ENCODE peak calls at places on chromosomes 7 and 10, in ten cellular contexts. I is breast epithelium; J is CD8-positive, alpha-beta memory T cell; N is coronary artery; U is OCI-LY7; L is HCT116; K is psoas muscle; F is epithelial cell of prostate; P is tibial artery; Z is H9. B is an unnamed sample.

GRCh38 chr7:156155988-156156733 is 343.9 kb upstream of the SHH start:
- DNase-seq in I (no peak), J (no peak), N (no peak), U (no peak), L (no peak), K (no peak), F (no peak), P (no peak), Z (no peak), B (no peak)

GRCh38 chr10:92990615-92991014 is 70.0 kb upstream of the CYP26C1 start:
- DNase-seq in I (no peak), J (no peak), N (no peak), U (no peak), L (no peak), K (no peak), F (no peak), P (no peak), Z (no peak), B (no peak)

GRCh38 chr10:69895759-69896158 is 94.1 kb downstream of the COL13A1 start:
- DNase-seq in I (no peak), J (no peak), N (no peak), U (no peak), L (no peak), K (no peak), F (no peak), P (peak), Z (no peak), B (no peak)

GRCh38 chr7:64509583-64509982 is 53.3 kb downstream of the ZNF680 start:
- DNase-seq in I (no peak), J (no peak), N (no peak), U (no peak), L (no peak), K (no peak), F (no peak), P (no peak), Z (no peak), B (no peak)

GRCh38 chr10:13062813-13063212 is 37.1 kb upstream of the OPTN start:
- DNase-seq in I (no peak), J (no peak), N (no peak), U (no peak), L (no peak), K (no peak), F (no peak), P (no peak), Z (no peak), B (no peak)

GRCh38 chr7:35252584-35252983 is 1.3 kb downstream of the TBX20 start:
- DNase-seq in I (no peak), J (no peak), N (no peak), U (no peak), L (no peak), K (no peak), F (no peak), P (no peak), Z (no peak), B (no peak)

GRCh38 chr10:70562036-70562710 is 40.4 kb downstream of the PRF1 start:
- DNase-seq in I (no peak), J (no peak), N (no peak), U (no peak), L (no peak), K (peak), F (no peak), P (peak), Z (no peak), B (no peak)

GRCh38 chr7:159023216-159023615 is 121.5 kb downstream of the VIPR2 start:
- DNase-seq in I (peak), J (no peak), N (peak), U (no peak), L (no peak), K (peak), F (no peak), P (peak), Z (peak), B (no peak)

GRCh38 chr10:114856544-114857287 is 35.1 kb downstream of the FHIP2A start:
- DNase-seq in I (no peak), J (no peak), N (no peak), U (no peak), L (no peak), K (no peak), F (no peak), P (no peak), Z (no peak), B (no peak)

GRCh38 chr7:128350708-128351295 is 7.1 kb upstream of the RBM28 start:
- DNase-seq in I (no peak), J (no peak), N (no peak), U (no peak), L (no peak), K (no peak), F (no peak), P (no peak), Z (no peak), B (no peak)

GRCh38 chr10:1513221-1513620 is 224.1 kb downstream of the ADARB2 start:
- DNase-seq in I (no peak), J (no peak), N (peak), U (no peak), L (no peak), K (no peak), F (no peak), P (no peak), Z (no peak), B (no peak)

GRCh38 chr7:155212301-155213015 is 85.2 kb upstream of the INSIG1 start:
- DNase-seq in I (peak), J (no peak), N (no peak), U (no peak), L (no peak), K (no peak), F (no peak), P (peak), Z (no peak), B (no peak)

GRCh38 chr7:55325371-55325792 is 39.8 kb upstream of the LANCL2 start:
- DNase-seq in I (no peak), J (no peak), N (no peak), U (no peak), L (no peak), K (peak), F (no peak), P (peak), Z (no peak), B (no peak)

GRCh38 chr7:42227931-42228591 is 8.9 kb downstream of the GLI3 start:
- DNase-seq in I (no peak), J (no peak), N (no peak), U (no peak), L (no peak), K (peak), F (no peak), P (no peak), Z (peak), B (no peak)

GRCh38 chr7:98335411-98335977 is 54.0 kb downstream of the BRI3 start:
- DNase-seq in I (no peak), J (no peak), N (no peak), U (no peak), L (no peak), K (no peak), F (no peak), P (no peak), Z (no peak), B (no peak)

GRCh38 chr10:33008499-33009243 is 50.6 kb upstream of the ITGB1 start:
- DNase-seq in I (no peak), J (peak), N (no peak), U (peak), L (peak), K (no peak), F (no peak), P (no peak), Z (peak), B (peak)

GRCh38 chr10:20100157-20100556 is 283.9 kb downstream of the PLXDC2 start:
- DNase-seq in I (no peak), J (no peak), N (no peak), U (no peak), L (no peak), K (no peak), F (no peak), P (no peak), Z (no peak), B (no peak)

GRCh38 chr7:1897076-1897860 is 227.2 kb downstream of the ELFN1 start:
- DNase-seq in I (no peak), J (no peak), N (no peak), U (no peak), L (no peak), K (peak), F (no peak), P (no peak), Z (no peak), B (no peak)

GRCh38 chr10:84829121-84829520 is 500.7 kb downstream of the CCSER2 start:
- DNase-seq in I (no peak), J (no peak), N (no peak), U (no peak), L (no peak), K (no peak), F (no peak), P (no peak), Z (no peak), B (no peak)

GRCh38 chr10:118412132-118412531 is 70.0 kb upstream of the FAM204A start:
- DNase-seq in I (no peak), J (no peak), N (no peak), U (no peak), L (no peak), K (no peak), F (no peak), P (no peak), Z (no peak), B (no peak)

DNA sequence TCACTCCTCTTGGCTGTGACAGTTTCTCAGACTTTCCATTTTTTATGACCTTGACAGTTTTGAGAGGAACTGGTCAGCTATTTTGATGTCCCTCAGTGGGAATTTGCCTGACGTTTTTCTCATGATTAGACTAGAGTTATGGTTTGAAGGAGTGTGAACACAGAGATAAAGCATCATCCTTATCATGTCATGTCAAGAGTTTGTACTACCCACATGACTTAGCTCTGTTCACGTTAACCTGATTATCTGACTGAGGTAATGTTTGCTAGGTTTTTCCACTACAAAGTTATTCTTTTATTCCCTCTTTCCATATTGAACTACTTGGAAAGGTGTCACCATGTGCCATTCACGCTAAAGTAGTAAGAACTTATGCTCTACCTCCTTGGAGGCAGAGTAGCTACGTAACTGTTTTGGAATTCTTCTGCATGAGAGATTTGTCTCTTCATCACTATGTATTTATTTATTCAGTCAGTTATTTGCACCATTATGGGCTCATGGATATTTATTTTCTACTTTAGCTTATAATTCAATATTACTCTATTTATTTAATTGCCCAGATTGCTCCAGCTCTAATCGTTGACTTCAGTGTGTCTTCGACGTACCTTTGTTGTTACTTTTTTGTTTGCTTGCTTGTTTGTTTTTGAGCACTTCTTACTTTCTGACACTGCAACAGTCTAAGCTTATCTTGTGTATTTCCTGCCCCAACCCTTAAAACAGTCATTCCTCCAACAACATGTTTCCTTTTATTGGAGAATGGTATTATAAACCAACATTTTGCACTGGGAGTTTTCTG is 50.4 kb downstream of the CPED1 start:
- DNase-seq in I (no peak), J (no peak), N (no peak), U (no peak), L (no peak), K (no peak), F (no peak), P (no peak), Z (no peak), B (no peak)
- H3K27ac ChIP-seq in I (no peak), J (peak), N (peak), U (no peak), L (no peak), K (no peak), F (no peak), P (peak), Z (no peak), B (no peak)

GRCh38 chr7:23105644-23106490 is at the start of gene KLHL7:
- DNase-seq in I (peak), J (peak), N (peak), U (peak), L (peak), K (peak), F (peak), P (peak), Z (peak), B (peak)

GRCh38 chr7:23107781-23108180 is 2.2 kb downstream of the KLHL7 start:
- DNase-seq in I (no peak), J (no peak), N (no peak), U (no peak), L (no peak), K (no peak), F (no peak), P (no peak), Z (no peak), B (no peak)

GRCh38 chr7:23105086-23105643 is 420 bp upstream of the KLHL7 start:
- DNase-seq in I (no peak), J (no peak), N (no peak), U (peak), L (no peak), K (no peak), F (no peak), P (no peak), Z (no peak), B (no peak)

GRCh38 chr7:23106491-23106800 is 861 bp downstream of the KLHL7 start:
- DNase-seq in I (no peak), J (no peak), N (no peak), U (no peak), L (no peak), K (no peak), F (no peak), P (no peak), Z (no peak), B (no peak)

GRCh38 chr7:23106801-23107713 is 1.5 kb downstream of the KLHL7 start:
- DNase-seq in I (no peak), J (no peak), N (no peak), U (no peak), L (no peak), K (no peak), F (no peak), P (no peak), Z (no peak), B (no peak)
- H3K27ac ChIP-seq in I (peak), J (peak), N (no peak), U (peak), L (no peak), K (peak), F (peak), P (no peak), Z (peak), B (no peak)

DNA sequence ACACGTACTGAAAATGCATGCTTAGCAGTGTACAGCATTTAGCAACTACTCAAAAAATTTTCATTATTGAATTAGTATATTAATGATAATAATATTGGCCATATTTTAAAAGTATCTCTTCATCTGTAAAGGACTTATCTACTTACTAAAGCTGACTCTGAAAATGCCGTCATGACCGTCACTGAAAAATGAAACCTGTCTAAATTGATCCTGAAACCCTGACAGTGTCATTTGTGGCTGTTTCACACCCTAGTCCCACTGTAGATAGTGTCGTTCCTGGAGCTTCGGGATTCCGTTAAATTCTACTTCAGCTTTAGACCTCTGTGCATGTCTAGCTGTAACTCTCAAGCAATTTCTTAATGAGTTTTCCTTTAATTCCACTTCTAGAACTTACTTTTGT is 35.8 kb upstream of the EZH2 start:
- DNase-seq in I (no peak), J (no peak), N (no peak), U (no peak), L (no peak), K (no peak), F (no peak), P (no peak), Z (no peak), B (no peak)
- H3K27ac ChIP-seq in I (no peak), J (no peak), N (no peak), U (no peak), L (no peak), K (no peak), F (no peak), P (no peak), Z (no peak), B (no peak)

GRCh38 chr10:6400331-6400730 is 179.7 kb downstream of the PRKCQ start:
- DNase-seq in I (no peak), J (no peak), N (no peak), U (peak), L (no peak), K (no peak), F (no peak), P (no peak), Z (no peak), B (no peak)

GRCh38 chr10:6402349-6402709 is 177.7 kb downstream of the PRKCQ start:
- DNase-seq in I (no peak), J (no peak), N (no peak), U (no peak), L (no peak), K (no peak), F (no peak), P (no peak), Z (no peak), B (no peak)

GRCh38 chr10:6399879-6400278 is 180.2 kb downstream of the PRKCQ start:
- DNase-seq in I (no peak), J (no peak), N (no peak), U (no peak), L (no peak), K (no peak), F (no peak), P (no peak), Z (no peak), B (no peak)

GRCh38 chr10:6401562-6402348 is 178.3 kb downstream of the PRKCQ start:
- DNase-seq in I (peak), J (peak), N (peak), U (peak), L (peak), K (peak), F (no peak), P (peak), Z (peak), B (peak)

DNA sequence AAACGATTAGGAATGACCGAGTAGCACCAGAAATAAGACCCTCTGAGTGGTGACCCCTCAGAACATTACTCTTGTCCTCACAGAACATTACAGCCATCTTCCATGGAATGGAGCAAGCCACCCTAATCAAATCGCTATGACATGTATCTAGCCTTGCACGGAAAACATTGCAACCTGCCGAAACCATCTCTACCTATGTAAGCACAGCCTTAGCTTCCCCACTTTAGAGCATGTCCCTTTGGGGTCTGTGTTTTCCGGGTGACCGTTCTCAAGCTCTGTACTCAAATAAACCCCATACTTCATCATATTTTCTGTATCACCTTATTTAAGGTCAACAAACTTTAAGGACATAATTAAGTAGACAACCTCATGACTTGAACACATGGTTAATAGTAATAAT is 179.0 kb downstream of the PRKCQ start:
- DNase-seq in I (no peak), J (no peak), N (no peak), U (no peak), L (no peak), K (no peak), F (no peak), P (no peak), Z (no peak), B (no peak)
- H3K27ac ChIP-seq in I (peak), J (no peak), N (no peak), U (no peak), L (peak), K (peak), F (no peak), P (peak), Z (no peak), B (no peak)